ENCODE peak calls at places on chromosomes 12 and 14, in seven cellular contexts. F, D, U, J, P, R and O are unnamed samples.

GRCh38 chr14:35286707-35287106 is 5.5 kb upstream of the PSMA6 start:
- DNase-seq in F (no peak), D (no peak), U (no peak), J (no peak), P (no peak), R (no peak), O (no peak)

GRCh38 chr12:126944684-126945083 is 1322.3 kb upstream of the TMEM132C start:
- DNase-seq in F (no peak), D (no peak), U (no peak), J (no peak), P (no peak), R (no peak), O (no peak)

GRCh38 chr12:1691123-1692007 is 495 bp downstream of the ADIPOR2 start:
- DNase-seq in F (peak; percentile 57), D (peak; percentile 50), U (no peak), J (no peak), P (no peak), R (no peak), O (no peak)

GRCh38 chr14:25461780-25462179 is 411.8 kb upstream of the STXBP6 start:
- DNase-seq in F (no peak), D (no peak), U (no peak), J (no peak), P (no peak), R (no peak), O (no peak)

GRCh38 chr12:52977195-52977594 is 28.3 kb downstream of the KRT18 start:
- DNase-seq in F (no peak), D (no peak), U (no peak), J (no peak), P (no peak), R (no peak), O (no peak)

GRCh38 chr12:92297405-92297804 is 151.8 kb upstream of the BTG1 start:
- DNase-seq in F (no peak), D (no peak), U (peak; percentile 15), J (no peak), P (no peak), R (no peak), O (no peak)

GRCh38 chr14:95260537-95261440 is 58.9 kb downstream of the CLMN start:
- DNase-seq in F (peak; percentile 57), D (no peak), U (no peak), J (no peak), P (peak; percentile 24), R (peak; percentile 68), O (no peak)

GRCh38 chr12:108855284-108856169 is 1.9 kb downstream of the SSH1 start:
- DNase-seq in F (no peak), D (no peak), U (no peak), J (no peak), P (no peak), R (no peak), O (no peak)

GRCh38 chr14:85010186-85010585 is 519.8 kb upstream of the FLRT2 start:
- DNase-seq in F (peak; percentile 38), D (no peak), U (no peak), J (no peak), P (no peak), R (no peak), O (no peak)

GRCh38 chr14:63186453-63186852 is 17.8 kb upstream of the RHOJ start:
- DNase-seq in F (no peak), D (no peak), U (no peak), J (peak; percentile 83), P (no peak), R (no peak), O (no peak)

GRCh38 chr12:46770501-46771183 is 55.2 kb downstream of the SLC38A4 start:
- DNase-seq in F (no peak), D (no peak), U (no peak), J (peak; percentile 64), P (no peak), R (peak; percentile 40), O (no peak)

GRCh38 chr12:113420996-113421595 is 1.1 kb upstream of the SDSL start:
- DNase-seq in F (no peak), D (no peak), U (no peak), J (no peak), P (no peak), R (no peak), O (no peak)

GRCh38 chr12:113424915-113425823 is 3.0 kb downstream of the SDSL start:
- DNase-seq in F (peak; percentile 60), D (peak; percentile 38), U (peak; percentile 63), J (peak; percentile 61), P (no peak), R (peak; percentile 49), O (no peak)

GRCh38 chr12:113425960-113426453 is 3.8 kb downstream of the SDSL start:
- DNase-seq in F (no peak), D (no peak), U (no peak), J (no peak), P (no peak), R (no peak), O (no peak)

GRCh38 chr12:113422030-113422900 is at the start of gene SDSL:
- DNase-seq in F (peak; percentile 88), D (peak; percentile 60), U (peak; percentile 75), J (peak; percentile 80), P (peak; percentile 21), R (peak; percentile 85), O (peak; percentile 65)

DNA sequence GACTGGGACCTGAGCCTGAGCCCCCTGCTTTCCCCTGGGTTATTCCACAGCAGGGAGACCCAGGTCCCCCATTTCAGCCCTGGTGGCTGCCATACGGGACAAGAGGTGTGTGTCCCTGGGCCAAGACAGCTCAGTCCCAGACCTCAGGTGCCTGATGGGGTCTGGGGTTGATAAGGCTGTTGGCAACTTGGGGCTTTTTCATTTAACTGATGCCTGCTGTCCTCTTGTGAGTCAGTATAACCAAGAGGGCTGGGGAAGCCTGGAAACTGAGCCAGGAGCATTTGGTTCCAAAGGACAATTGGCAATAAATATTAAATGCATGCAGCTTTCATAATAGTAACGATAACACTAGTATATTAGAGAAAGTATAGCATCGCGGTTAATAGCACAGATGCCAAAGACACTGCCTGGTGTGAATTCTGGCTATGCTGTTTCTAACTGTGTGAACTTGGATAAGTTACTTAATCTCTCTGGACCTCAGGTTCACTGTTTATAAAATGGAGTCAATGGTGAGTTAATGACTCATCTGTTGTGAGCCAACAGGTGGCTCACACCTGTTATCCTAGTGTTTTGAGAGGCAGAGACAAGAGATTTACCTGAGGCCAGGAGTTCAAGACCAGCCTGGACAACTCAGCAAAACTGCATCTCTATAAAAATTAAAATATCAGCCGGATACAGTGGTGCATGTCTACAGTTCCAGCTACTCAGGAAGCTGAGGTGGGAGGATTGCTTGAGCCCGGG is 919 bp downstream of the SDSL start:
- DNase-seq in F (peak; percentile 20), D (no peak), U (no peak), J (no peak), P (no peak), R (no peak), O (no peak)
- H3K4me3 ChIP-seq in F (peak overlapping the region; percentile 66), D (peak overlapping the region; percentile 63), U (peak overlapping the region; percentile 51), J (peak overlapping the region; percentile 93), P (peak overlapping the region; percentile 75), R (peak overlapping the region; percentile 31), O (peak overlapping the region; percentile 91)

GRCh38 chr14:66311935-66312334 is 174.2 kb upstream of the CCDC196 start:
- DNase-seq in F (no peak), D (no peak), U (no peak), J (no peak), P (no peak), R (no peak), O (no peak)

GRCh38 chr14:66311058-66311457 is 175.1 kb upstream of the CCDC196 start:
- DNase-seq in F (no peak), D (no peak), U (no peak), J (no peak), P (no peak), R (no peak), O (no peak)

GRCh38 chr14:66315098-66315497 is 171.1 kb upstream of the CCDC196 start:
- DNase-seq in F (no peak), D (no peak), U (no peak), J (no peak), P (no peak), R (no peak), O (no peak)

DNA sequence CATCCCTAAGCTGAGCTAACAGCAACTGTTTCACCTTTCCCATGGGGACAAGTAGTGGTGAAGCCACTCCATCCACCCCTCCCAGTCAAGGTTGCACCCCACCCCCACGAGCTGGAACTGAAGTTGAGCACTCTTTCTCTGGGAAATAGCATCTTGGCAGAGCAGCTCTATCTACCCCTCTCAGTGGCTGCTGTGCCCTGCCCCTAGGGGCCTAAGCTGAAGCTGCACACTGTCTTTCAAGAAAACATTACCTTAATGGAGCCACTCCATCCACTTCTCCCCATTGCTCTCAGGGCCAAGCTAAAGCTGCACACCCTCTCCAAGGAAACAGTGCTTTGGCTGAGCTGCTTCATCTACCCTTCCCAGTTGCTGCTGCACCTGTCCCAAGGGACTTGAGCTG is 170.6 kb upstream of the CCDC196 start:
- DNase-seq in F (no peak), D (no peak), U (no peak), J (no peak), P (no peak), R (no peak), O (no peak)
- TF ChIP-seq CTCF in F (no peak), D (no peak), U (peak; percentile 42), J (peak; percentile 1), P (no peak), R (no peak), O (no peak)

DNA sequence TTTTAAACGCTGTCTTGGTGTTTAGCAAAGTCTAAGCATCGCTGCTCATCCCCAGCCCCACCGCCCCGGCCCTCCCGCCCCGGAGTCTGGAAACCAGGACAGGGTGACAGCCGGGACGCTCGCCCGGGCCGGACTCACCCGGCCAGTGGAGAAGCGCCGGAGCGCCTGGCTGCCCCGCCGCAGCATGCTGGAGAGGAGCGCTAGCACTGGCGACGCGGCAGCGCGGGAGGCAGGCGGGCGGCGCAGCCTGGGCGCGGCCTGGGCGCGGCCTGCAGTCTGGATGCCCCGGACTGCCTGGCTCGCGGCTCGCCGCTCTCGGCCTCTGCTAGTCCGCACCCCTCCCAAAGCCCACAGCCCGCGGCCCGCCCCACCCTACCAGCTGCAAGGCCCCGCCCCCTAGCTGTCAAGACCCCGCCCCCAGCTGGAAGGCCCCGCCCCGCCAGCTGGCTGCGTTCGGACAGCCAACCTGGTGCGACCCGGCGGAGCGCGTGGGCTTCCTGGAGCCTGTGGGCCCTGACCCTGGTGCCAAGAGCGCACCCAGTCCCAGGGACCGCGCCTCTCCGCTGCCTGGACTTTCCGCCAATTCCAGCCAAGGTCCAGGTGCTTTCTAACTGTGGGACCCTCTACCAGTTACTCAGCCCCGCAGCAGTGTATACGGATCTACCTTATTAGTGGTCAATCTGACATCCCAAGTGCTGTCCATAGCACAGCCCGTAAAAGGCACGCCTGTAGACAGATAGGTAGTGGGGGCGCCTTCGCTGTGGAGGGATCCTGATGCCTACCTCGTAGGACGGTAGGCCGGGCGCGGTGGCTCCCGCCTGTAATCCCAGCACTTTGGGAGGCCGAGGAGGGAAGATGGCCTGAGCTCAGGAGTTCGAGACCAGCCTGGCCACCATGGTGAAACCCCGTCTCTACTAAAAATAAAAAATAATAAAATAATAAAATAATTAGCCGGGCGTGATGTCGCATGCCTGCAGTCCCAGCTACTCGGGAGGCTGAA is at the start of gene ALDH1L2:
- DNase-seq in F (peak; percentile 93), D (peak; percentile 81), U (peak; percentile 48), J (peak; percentile 90), P (no peak), R (peak; percentile 94), O (no peak)
- H3K4me3 ChIP-seq in F (peak within 1 kb of the TSS; percentile 59), D (peak within 1 kb of the TSS; percentile 60), U (peak within 1 kb of the TSS; percentile 36), J (peak within 1 kb of the TSS; percentile 98), P (peak within 1 kb of the TSS; percentile 97), R (peak within 1 kb of the TSS; percentile 80), O (peak within 1 kb of the TSS; percentile 50)

DNA sequence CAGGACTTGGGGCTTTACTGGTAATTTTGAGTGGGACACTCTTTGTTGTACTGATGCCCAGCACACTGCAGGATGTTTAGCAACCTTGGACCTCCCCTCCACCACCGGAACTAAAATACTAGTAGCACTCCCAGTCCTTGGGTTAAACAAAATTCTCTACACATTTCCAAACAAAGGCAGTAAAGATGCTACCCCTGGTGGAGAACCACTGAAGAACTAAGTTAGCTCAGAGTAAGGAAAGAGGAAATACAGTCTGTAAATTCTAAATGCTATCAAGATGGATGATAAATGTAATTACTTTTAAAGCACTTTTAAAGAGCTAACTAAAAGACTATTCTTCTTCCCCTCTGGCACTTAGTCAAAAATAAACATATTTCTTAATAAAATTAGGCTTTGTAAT is 64.1 kb downstream of the LRP6 start:
- DNase-seq in F (no peak), D (no peak), U (no peak), J (no peak), P (no peak), R (no peak), O (no peak)
- TF ChIP-seq CTCF in F (no peak), D (no peak), U (no peak), J (peak; percentile 21), P (no peak), R (no peak), O (peak; percentile 6)